ENCODE peak calls at places on chromosomes 6 and 20, in four cellular contexts. One of them, this sample, is unnamed.

GRCh38 chr20:44973053-44973452 is 6.7 kb downstream of the STK4 start:
- DNase-seq in spleen: no peak
- DNase-seq in left lung: no peak
- DNase-seq in astrocyte: no peak
- DNase-seq in this sample: no peak

GRCh38 chr20:62161347-62161746 is 17.8 kb downstream of the SS18L1 start:
- DNase-seq in spleen: no peak
- DNase-seq in left lung: no peak
- DNase-seq in astrocyte: peak
- DNase-seq in this sample: no peak

GRCh38 chr6:128376952-128377503 is 143.4 kb downstream of the PTPRK start:
- DNase-seq in spleen: no peak
- DNase-seq in left lung: no peak
- DNase-seq in astrocyte: no peak
- DNase-seq in this sample: no peak

GRCh38 chr20:17500826-17501225 is 30.4 kb downstream of the BFSP1 start:
- DNase-seq in spleen: no peak
- DNase-seq in astrocyte: no peak
- DNase-seq in left lung: no peak
- DNase-seq in this sample: no peak

GRCh38 chr20:62549499-62550086 is 73.8 kb upstream of the GATA5 start:
- DNase-seq in spleen: no peak
- DNase-seq in astrocyte: no peak
- DNase-seq in left lung: no peak
- DNase-seq in this sample: no peak

GRCh38 chr6:25788305-25788922 is 33.9 kb downstream of the SLC17A4 start:
- DNase-seq in left lung: no peak
- DNase-seq in astrocyte: peak
- DNase-seq in spleen: no peak
- DNase-seq in this sample: no peak

GRCh38 chr20:34074101-34074760 is 37.8 kb downstream of the EIF2S2 start:
- DNase-seq in astrocyte: no peak
- DNase-seq in left lung: no peak
- DNase-seq in spleen: no peak
- DNase-seq in this sample: no peak

GRCh38 chr6:106216527-106216926 is 109.0 kb downstream of the ATG5 start:
- DNase-seq in left lung: no peak
- DNase-seq in astrocyte: no peak
- DNase-seq in spleen: no peak
- DNase-seq in this sample: no peak

GRCh38 chr20:33852971-33853813 is 42.0 kb downstream of the CHMP4B start:
- DNase-seq in left lung: no peak
- DNase-seq in astrocyte: peak
- DNase-seq in spleen: peak
- DNase-seq in this sample: no peak

GRCh38 chr6:137906020-137906472 is 39.0 kb downstream of the TNFAIP3 start:
- DNase-seq in astrocyte: no peak
- DNase-seq in spleen: no peak
- DNase-seq in left lung: no peak
- DNase-seq in this sample: no peak

GRCh38 chr6:139291813-139292619 is at the start of gene TXLNB:
- DNase-seq in spleen: peak
- DNase-seq in astrocyte: peak
- DNase-seq in left lung: peak
- DNase-seq in this sample: no peak

GRCh38 chr6:131646249-131646670 is 9.2 kb downstream of the ENPP3 start:
- DNase-seq in astrocyte: no peak
- DNase-seq in left lung: no peak
- DNase-seq in spleen: no peak
- DNase-seq in this sample: no peak

GRCh38 chr6:2938632-2939083 is 32.7 kb downstream of the SERPINB6 start:
- DNase-seq in astrocyte: no peak
- DNase-seq in spleen: peak
- DNase-seq in left lung: no peak
- DNase-seq in this sample: no peak

GRCh38 chr6:115729036-115729435 is 331.7 kb downstream of the FRK start:
- DNase-seq in spleen: peak
- DNase-seq in left lung: no peak
- DNase-seq in astrocyte: no peak
- DNase-seq in this sample: no peak

GRCh38 chr20:14219801-14220461 is 117.5 kb downstream of the FLRT3 start:
- DNase-seq in left lung: no peak
- DNase-seq in spleen: no peak
- DNase-seq in astrocyte: no peak
- DNase-seq in this sample: no peak

GRCh38 chr20:25042531-25043498 is 15.1 kb downstream of the ACSS1 start:
- DNase-seq in astrocyte: no peak
- DNase-seq in spleen: peak
- DNase-seq in left lung: peak
- DNase-seq in this sample: no peak

GRCh38 chr20:17808357-17808756 is 108.6 kb downstream of the BANF2 start:
- DNase-seq in left lung: peak
- DNase-seq in astrocyte: no peak
- DNase-seq in spleen: no peak
- DNase-seq in this sample: no peak

GRCh38 chr20:36847009-36847709 is 28.8 kb upstream of the TLDC2 start:
- DNase-seq in left lung: no peak
- DNase-seq in astrocyte: peak
- DNase-seq in spleen: no peak
- DNase-seq in this sample: peak

GRCh38 chr6:117776441-117776840 is 101.2 kb downstream of the NUS1 start:
- DNase-seq in spleen: no peak
- DNase-seq in astrocyte: peak
- DNase-seq in left lung: no peak
- DNase-seq in this sample: no peak

GRCh38 chr20:33531047-33531877 is 41.4 kb downstream of the CBFA2T2 start:
- DNase-seq in astrocyte: peak
- DNase-seq in spleen: no peak
- DNase-seq in left lung: no peak
- DNase-seq in this sample: no peak

GRCh38 chr6:152271681-152272464 is 365.3 kb downstream of the SYNE1 start:
- DNase-seq in left lung: no peak
- DNase-seq in spleen: no peak
- DNase-seq in astrocyte: peak
- DNase-seq in this sample: no peak

GRCh38 chr6:73081955-73082354 is 143.3 kb downstream of the KHDC1L start:
- DNase-seq in astrocyte: no peak
- DNase-seq in spleen: no peak
- DNase-seq in left lung: no peak
- DNase-seq in this sample: no peak

GRCh38 chr6:136011475-136011874 is 160.0 kb downstream of the PDE7B start:
- DNase-seq in left lung: no peak
- DNase-seq in spleen: no peak
- DNase-seq in astrocyte: peak
- DNase-seq in this sample: no peak

GRCh38 chr6:163892814-163893561 is 478.5 kb downstream of the QKI start:
- DNase-seq in left lung: no peak
- DNase-seq in spleen: no peak
- DNase-seq in astrocyte: no peak
- DNase-seq in this sample: no peak

GRCh38 chr6:72140795-72141194 is 254.4 kb downstream of the RIMS1 start:
- DNase-seq in spleen: no peak
- DNase-seq in astrocyte: no peak
- DNase-seq in left lung: no peak
- DNase-seq in this sample: no peak

GRCh38 chr6:136113736-136114173 is 136.4 kb downstream of the MTFR2 start:
- DNase-seq in spleen: no peak
- DNase-seq in astrocyte: peak
- DNase-seq in left lung: peak
- DNase-seq in this sample: no peak

GRCh38 chr6:20404641-20405032 is 3.0 kb downstream of the E2F3 start:
- DNase-seq in left lung: no peak
- DNase-seq in spleen: peak
- DNase-seq in astrocyte: peak
- DNase-seq in this sample: no peak

GRCh38 chr6:32627831-32628230 is 9.4 kb upstream of the HLA-DQA1 start:
- DNase-seq in left lung: no peak
- DNase-seq in spleen: no peak
- DNase-seq in astrocyte: no peak
- DNase-seq in this sample: no peak

GRCh38 chr6:145442110-145442509 is 293.2 kb downstream of the EPM2A start:
- DNase-seq in left lung: no peak
- DNase-seq in astrocyte: no peak
- DNase-seq in spleen: no peak
- DNase-seq in this sample: no peak

GRCh38 chr6:40719671-40720374 is 132.7 kb upstream of the LRFN2 start:
- DNase-seq in astrocyte: peak
- DNase-seq in spleen: no peak
- DNase-seq in left lung: no peak
- DNase-seq in this sample: no peak

GRCh38 chr6:25340421-25340820 is 61.2 kb downstream of the CARMIL1 start:
- DNase-seq in left lung: no peak
- DNase-seq in astrocyte: no peak
- DNase-seq in spleen: no peak
- DNase-seq in this sample: no peak

GRCh38 chr6:137155830-137156229 is 17.6 kb downstream of the IL22RA2 start:
- DNase-seq in spleen: no peak
- DNase-seq in astrocyte: peak
- DNase-seq in left lung: no peak
- DNase-seq in this sample: peak

GRCh38 chr6:12275084-12275483 is 15.1 kb upstream of the EDN1 start:
- DNase-seq in left lung: no peak
- DNase-seq in astrocyte: peak
- DNase-seq in spleen: no peak
- DNase-seq in this sample: no peak

GRCh38 chr6:121932071-121933009 is 467.1 kb upstream of the HSF2 start:
- DNase-seq in left lung: peak
- DNase-seq in spleen: no peak
- DNase-seq in astrocyte: peak
- DNase-seq in this sample: no peak

GRCh38 chr6:48985025-48985424 is 478.0 kb downstream of the MMUT start:
- DNase-seq in left lung: no peak
- DNase-seq in spleen: no peak
- DNase-seq in astrocyte: peak
- DNase-seq in this sample: no peak

GRCh38 chr6:14382381-14383236 is 265.0 kb downstream of the CD83 start:
- DNase-seq in spleen: no peak
- DNase-seq in left lung: no peak
- DNase-seq in astrocyte: no peak
- DNase-seq in this sample: no peak

GRCh38 chr6:87881342-87881895 is 166.2 kb upstream of the SPACA1 start:
- DNase-seq in left lung: no peak
- DNase-seq in astrocyte: no peak
- DNase-seq in spleen: no peak
- DNase-seq in this sample: no peak

GRCh38 chr6:40960784-40961430 is 78.1 kb downstream of the UNC5CL start:
- DNase-seq in astrocyte: no peak
- DNase-seq in left lung: no peak
- DNase-seq in spleen: no peak
- DNase-seq in this sample: no peak

DNA sequence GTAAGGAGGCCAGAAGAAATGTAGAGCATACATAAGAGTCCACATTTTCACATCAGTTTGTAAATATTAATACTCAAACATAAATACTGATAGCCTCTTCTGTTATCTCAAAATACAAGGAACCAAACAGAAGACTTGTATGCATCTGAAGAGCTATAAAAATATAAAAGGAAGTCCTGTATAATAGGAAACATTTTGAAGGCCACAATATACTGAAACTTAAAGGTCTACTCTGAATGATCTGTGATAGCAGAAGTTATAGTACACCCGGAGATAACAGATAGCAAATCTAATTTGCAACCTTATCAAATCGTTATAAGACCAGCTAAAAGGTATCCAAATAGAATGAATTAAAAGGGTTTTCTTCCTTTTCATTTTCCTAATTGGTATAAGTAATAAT is 111.2 kb downstream of the HIVEP2 start:
- DNase-seq in left lung: no peak
- DNase-seq in astrocyte: no peak
- DNase-seq in spleen: no peak
- DNase-seq in this sample: no peak
- H3K27ac ChIP-seq in left lung: no peak
- H3K27ac ChIP-seq in astrocyte: peak
- H3K27ac ChIP-seq in spleen: no peak
- H3K27ac ChIP-seq in this sample: peak

GRCh38 chr6:67976486-67976885 is 658.6 kb upstream of the ADGRB3 start:
- DNase-seq in left lung: no peak
- DNase-seq in spleen: no peak
- DNase-seq in astrocyte: no peak
- DNase-seq in this sample: no peak
- H3K27ac ChIP-seq in left lung: no peak
- H3K27ac ChIP-seq in spleen: no peak
- H3K27ac ChIP-seq in astrocyte: no peak
- H3K27ac ChIP-seq in this sample: no peak

GRCh38 chr20:15927893-15928650 is 645.2 kb downstream of the KIF16B start:
- DNase-seq in astrocyte: no peak
- DNase-seq in left lung: no peak
- DNase-seq in spleen: no peak
- DNase-seq in this sample: no peak
- H3K27ac ChIP-seq in astrocyte: no peak
- H3K27ac ChIP-seq in left lung: no peak
- H3K27ac ChIP-seq in spleen: no peak
- H3K27ac ChIP-seq in this sample: no peak

GRCh38 chr6:11241154-11241792 is 8.8 kb upstream of the NEDD9 start:
- DNase-seq in left lung: no peak
- DNase-seq in astrocyte: no peak
- DNase-seq in spleen: no peak
- DNase-seq in this sample: no peak

GRCh38 chr6:11242709-11243108 is 10.2 kb upstream of the NEDD9 start:
- DNase-seq in left lung: no peak
- DNase-seq in spleen: no peak
- DNase-seq in astrocyte: peak
- DNase-seq in this sample: no peak

GRCh38 chr6:11243861-11244260 is 11.4 kb upstream of the NEDD9 start:
- DNase-seq in left lung: no peak
- DNase-seq in astrocyte: no peak
- DNase-seq in spleen: no peak
- DNase-seq in this sample: no peak

GRCh38 chr6:11244387-11245126 is 12.1 kb upstream of the NEDD9 start:
- DNase-seq in left lung: no peak
- DNase-seq in spleen: no peak
- DNase-seq in astrocyte: no peak
- DNase-seq in this sample: no peak

DNA sequence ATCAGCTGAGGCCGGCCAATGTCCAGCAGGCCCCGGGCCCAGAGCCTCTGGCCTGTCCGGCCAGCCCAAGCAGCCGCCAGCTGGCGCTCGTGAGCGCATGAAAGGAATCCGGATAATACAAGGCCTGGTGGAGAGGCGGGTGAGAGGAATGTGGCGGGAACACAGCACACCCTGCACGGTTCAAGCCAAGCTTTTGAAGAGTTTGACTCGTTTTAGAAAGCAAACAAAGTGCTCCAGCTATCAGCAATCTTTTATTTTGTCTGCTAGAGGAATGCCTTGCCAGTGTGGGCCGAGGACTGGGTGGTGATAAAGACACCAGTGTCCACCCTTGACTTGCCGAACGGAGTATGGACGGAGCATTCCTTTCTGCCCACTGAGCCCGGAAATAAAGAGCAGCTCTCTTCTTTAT is 9.3 kb upstream of the NEDD9 start:
- DNase-seq in astrocyte: peak
- DNase-seq in spleen: peak
- DNase-seq in left lung: peak
- DNase-seq in this sample: no peak
- H3K27ac ChIP-seq in astrocyte: no peak
- H3K27ac ChIP-seq in spleen: no peak
- H3K27ac ChIP-seq in left lung: peak
- H3K27ac ChIP-seq in this sample: no peak

GRCh38 chr20:52432740-52433139 is 241.2 kb upstream of the ZFP64 start:
- DNase-seq in spleen: no peak
- DNase-seq in left lung: no peak
- DNase-seq in astrocyte: no peak
- DNase-seq in this sample: no peak
- H3K27ac ChIP-seq in spleen: no peak
- H3K27ac ChIP-seq in left lung: no peak
- H3K27ac ChIP-seq in astrocyte: no peak
- H3K27ac ChIP-seq in this sample: no peak

This sample was measured in epithelial cell of prostate.